ENCODE peak calls at places on chromosomes 2 and 18, in five cellular contexts. P is K562, J is H1, S is HepG2, R is SK-N-SH. I is an unnamed sample.

GRCh38 chr2:122660786-122661634 is 905.6 kb downstream of the TSN start:
- DNase-seq in P (no peak), J (peak), S (no peak), R (no peak), I (no peak)

GRCh38 chr18:6661692-6662415 is 67.7 kb upstream of the ARHGAP28 start:
- DNase-seq in P (no peak), J (no peak), S (no peak), R (no peak), I (no peak)

GRCh38 chr18:46393230-46393629 is 263.8 kb downstream of the LOXHD1 start:
- DNase-seq in P (peak), J (peak), S (no peak), R (peak), I (no peak)

GRCh38 chr18:31015715-31016459 is 26.7 kb downstream of the DSC3 start:
- DNase-seq in P (no peak), J (no peak), S (no peak), R (no peak), I (no peak)

GRCh38 chr18:48136051-48136543 is 205.6 kb upstream of the SMAD2 start:
- DNase-seq in P (no peak), J (no peak), S (no peak), R (peak), I (no peak)

GRCh38 chr2:16725549-16725948 is 59.9 kb upstream of the CYRIA start:
- DNase-seq in P (no peak), J (no peak), S (no peak), R (no peak), I (no peak)

GRCh38 chr2:160735696-160736095 is 242.1 kb upstream of the RBMS1 start:
- DNase-seq in P (no peak), J (no peak), S (no peak), R (no peak), I (no peak)

GRCh38 chr2:207896525-207897295 is 127.0 kb upstream of the FZD5 start:
- DNase-seq in P (no peak), J (no peak), S (peak), R (peak), I (no peak)

GRCh38 chr18:44781890-44782289 is 101.2 kb downstream of the SETBP1 start:
- DNase-seq in P (no peak), J (no peak), S (no peak), R (no peak), I (no peak)

GRCh38 chr2:128467321-128467901 is 148.7 kb upstream of the HS6ST1 start:
- DNase-seq in P (no peak), J (peak), S (no peak), R (no peak), I (no peak)

GRCh38 chr18:40863801-40864200 is 1091.2 kb upstream of the PIK3C3 start:
- DNase-seq in P (no peak), J (no peak), S (no peak), R (no peak), I (no peak)

GRCh38 chr18:40864846-40865245 is 1090.2 kb upstream of the PIK3C3 start:
- DNase-seq in P (no peak), J (no peak), S (no peak), R (no peak), I (no peak)

GRCh38 chr18:40867452-40867851 is 1087.6 kb upstream of the PIK3C3 start:
- DNase-seq in P (no peak), J (no peak), S (no peak), R (no peak), I (no peak)

GRCh38 chr18:40868110-40868858 is 1086.8 kb upstream of the PIK3C3 start:
- DNase-seq in P (no peak), J (no peak), S (peak), R (no peak), I (no peak)

DNA sequence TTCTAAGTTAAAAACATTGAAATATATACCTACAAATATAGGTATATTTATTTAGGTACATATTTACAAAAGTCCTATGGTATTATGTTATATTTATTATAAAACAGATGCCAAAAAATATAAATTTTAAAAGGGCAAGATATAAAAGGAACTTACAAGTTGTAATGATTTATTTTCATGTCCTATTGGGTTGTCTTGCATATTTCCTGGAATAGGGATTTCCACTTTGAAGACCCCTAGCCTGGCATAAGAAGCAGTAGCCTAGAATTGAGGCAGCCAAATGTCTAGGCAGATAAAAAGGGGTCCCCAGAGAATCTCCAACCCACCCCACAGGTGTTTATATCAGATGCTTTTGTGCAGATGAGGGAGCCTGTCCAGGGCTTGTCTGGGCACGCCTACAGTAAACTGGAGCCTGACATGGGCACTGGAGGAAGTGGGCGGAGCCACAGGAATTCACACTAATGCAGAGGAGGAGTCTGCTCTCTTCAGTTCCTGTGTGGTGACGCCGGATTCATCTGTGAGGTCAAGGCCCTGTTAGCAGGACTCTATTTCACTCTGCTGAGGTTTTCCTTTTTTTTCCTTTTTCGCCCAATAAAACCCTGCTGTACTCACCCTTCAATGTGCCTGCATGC is 1088.9 kb upstream of the PIK3C3 start:
- DNase-seq in P (no peak), J (no peak), S (no peak), R (no peak), I (no peak)
- H3K27ac ChIP-seq in P (no peak), J (no peak), S (no peak), R (no peak), I (no peak)

GRCh38 chr2:159202568-159203071 is 83.9 kb downstream of the WDSUB1 start:
- DNase-seq in P (no peak), J (no peak), S (peak), R (no peak), I (no peak)
- H3K9ac ChIP-seq in P (no peak), J (no peak), S (no peak), R (peak), I (no peak)

DNA sequence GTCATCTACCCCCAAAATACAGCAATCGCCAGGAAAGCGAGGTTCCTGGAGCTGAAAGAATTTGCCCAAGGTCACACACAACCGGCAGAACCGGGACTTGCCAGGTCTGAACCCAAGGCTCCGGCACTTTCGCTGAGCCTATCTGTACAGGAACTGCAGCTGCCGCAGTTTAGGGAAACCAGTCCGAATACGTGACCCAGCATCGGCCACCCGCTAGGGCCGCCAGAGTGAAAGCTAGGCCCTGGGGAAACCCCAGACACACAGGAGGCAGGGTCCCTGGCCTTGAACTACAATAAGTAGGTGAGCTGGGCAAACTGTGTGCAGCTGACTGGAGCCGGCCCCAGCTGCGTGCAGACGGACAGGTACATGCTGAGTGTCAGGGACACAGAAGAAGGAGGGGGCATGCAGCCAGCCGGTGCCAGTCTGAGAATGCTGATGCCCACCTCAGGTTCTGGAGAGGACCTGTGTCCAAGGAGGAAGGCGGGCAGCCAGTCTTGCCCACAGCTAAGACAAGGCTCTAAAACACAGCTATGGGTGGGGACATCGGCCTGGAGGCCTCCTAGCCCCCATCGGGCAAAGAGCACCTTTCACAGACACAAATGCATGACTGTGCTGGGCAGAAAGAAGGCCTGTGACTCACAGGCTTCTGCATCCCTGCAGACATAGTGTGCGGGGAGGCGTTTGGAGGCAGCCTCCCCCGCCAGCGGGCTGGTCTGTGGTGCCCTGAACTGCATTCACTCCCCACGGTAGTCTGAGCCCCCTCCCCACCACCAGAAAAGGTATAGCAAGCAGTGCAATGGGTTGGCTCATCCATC is 107.5 kb upstream of the ID2 start:
- DNase-seq in P (no peak), J (no peak), S (peak), R (no peak), I (no peak)
- TF ChIP-seq CHD2 in P (no peak), J (no peak), S (peak), R (no peak), I (no peak)

GRCh38 chr2:96664366-96664765 is 21.8 kb downstream of the FER1L5 start:
- DNase-seq in P (no peak), J (no peak), S (no peak), R (no peak), I (no peak)
- H3K27ac ChIP-seq in P (no peak), J (no peak), S (no peak), R (no peak), I (no peak)

GRCh38 chr2:106160786-106161261 is 33.3 kb downstream of the UXS1 start:
- DNase-seq in P (no peak), J (no peak), S (no peak), R (no peak), I (no peak)
- H3K9ac ChIP-seq in P (no peak), J (no peak), S (no peak), R (no peak), I (peak)

I was measured in GM12878.